ENCODE peak calls at places on chromosomes 5 and 9, in ten cellular contexts. U, P, C, K, T, F, A, O, L and Q are unnamed samples.

GRCh38 chr9:72396247-72397091 is 31.5 kb upstream of the ZFAND5 start:
- DNase-seq in C (no peak), F (peak), T (no peak), A (peak), P (no peak), L (peak), O (no peak), K (no peak), U (no peak), Q (no peak)

GRCh38 chr5:149310947-149311675 is 34.2 kb upstream of the GRPEL2 start:
- DNase-seq in A (no peak), K (no peak), F (peak), C (peak), T (no peak), P (peak), L (no peak), U (no peak), O (no peak), Q (peak)

GRCh38 chr9:99488109-99489042 is 266.3 kb downstream of the SEC61B start:
- DNase-seq in U (no peak), C (no peak), O (no peak), T (no peak), P (no peak), A (no peak), K (no peak), L (no peak), F (no peak), Q (no peak)

GRCh38 chr9:133519693-133520092 is 5.1 kb downstream of the MYMK start:
- DNase-seq in C (no peak), O (no peak), U (no peak), A (no peak), F (no peak), L (no peak), P (no peak), K (no peak), T (no peak), Q (no peak)

GRCh38 chr5:95907740-95908706 is 53.6 kb downstream of the ELL2 start:
- DNase-seq in O (no peak), K (no peak), F (no peak), T (no peak), C (no peak), U (no peak), L (no peak), P (no peak), A (no peak), Q (no peak)

GRCh38 chr9:93663877-93664548 is 87.6 kb downstream of the PHF2 start:
- DNase-seq in L (no peak), K (no peak), T (no peak), C (no peak), F (no peak), P (no peak), O (no peak), A (no peak), U (no peak), Q (no peak)

GRCh38 chr9:110047955-110048472 is 159.9 kb downstream of the C9orf152 start:
- DNase-seq in F (no peak), O (no peak), U (no peak), T (peak), C (no peak), L (no peak), K (no peak), A (no peak), P (peak), Q (peak)

GRCh38 chr5:3194684-3195083 is 400.9 kb upstream of the IRX1 start:
- DNase-seq in F (no peak), T (no peak), K (no peak), C (no peak), P (no peak), L (no peak), U (no peak), O (no peak), A (no peak), Q (no peak)

GRCh38 chr5:56740000-56740399 is 75.3 kb upstream of the MAP3K1 start:
- DNase-seq in L (no peak), T (no peak), K (no peak), F (no peak), C (no peak), A (no peak), P (no peak), O (no peak), U (no peak), Q (peak)

GRCh38 chr9:757246-757881 is 84.1 kb upstream of the DMRT1 start:
- DNase-seq in U (peak), F (peak), T (no peak), K (peak), A (peak), O (peak), C (no peak), P (peak), L (no peak), Q (peak)

GRCh38 chr9:93808115-93809029 is 146.8 kb downstream of the BARX1 start:
- DNase-seq in L (no peak), U (no peak), C (no peak), F (no peak), O (no peak), P (no peak), A (no peak), K (no peak), T (no peak), Q (no peak)

GRCh38 chr5:96232602-96233001 is 200.4 kb downstream of the PCSK1 start:
- DNase-seq in A (no peak), O (no peak), P (no peak), U (no peak), F (no peak), C (no peak), K (no peak), T (no peak), L (no peak), Q (no peak)

GRCh38 chr5:37014321-37014720 is 137.8 kb downstream of the NIPBL start:
- DNase-seq in A (no peak), K (no peak), T (no peak), L (no peak), O (no peak), U (no peak), C (no peak), P (no peak), F (no peak), Q (no peak)

GRCh38 chr5:172412724-172413260 is 41.5 kb downstream of the SH3PXD2B start:
- DNase-seq in O (no peak), C (peak), L (peak), F (peak), T (no peak), K (no peak), U (no peak), P (peak), A (peak), Q (peak)

GRCh38 chr5:2701592-2701991 is 49.9 kb downstream of the IRX2 start:
- DNase-seq in L (no peak), F (no peak), T (no peak), O (no peak), U (no peak), K (no peak), A (no peak), C (no peak), P (no peak), Q (no peak)

GRCh38 chr9:31394040-31394473 is 990.4 kb upstream of the ACO1 start:
- DNase-seq in O (no peak), T (no peak), F (no peak), A (peak), K (no peak), P (no peak), L (no peak), U (no peak), C (peak), Q (peak)

GRCh38 chr5:137281201-137281600 is 217.9 kb downstream of the SPOCK1 start:
- DNase-seq in T (no peak), P (no peak), L (no peak), F (no peak), A (no peak), U (no peak), K (no peak), C (no peak), O (no peak), Q (no peak)

GRCh38 chr9:117444466-117444865 is 29.6 kb upstream of the ASTN2 start:
- DNase-seq in L (no peak), K (no peak), T (no peak), C (no peak), A (no peak), U (no peak), F (no peak), P (no peak), O (no peak), Q (no peak)

GRCh38 chr5:60698316-60698715 is 1.6 kb downstream of the DEPDC1B start:
- DNase-seq in K (no peak), P (no peak), T (no peak), U (no peak), F (peak), L (no peak), C (no peak), O (no peak), A (no peak), Q (no peak)

GRCh38 chr5:107770051-107770450 is 99.3 kb upstream of the EFNA5 start:
- DNase-seq in F (no peak), O (no peak), T (no peak), A (no peak), P (no peak), U (no peak), K (no peak), C (no peak), L (no peak), Q (no peak)

GRCh38 chr9:31519011-31519410 is 865.4 kb upstream of the ACO1 start:
- DNase-seq in P (no peak), L (no peak), U (no peak), T (no peak), O (no peak), F (no peak), A (no peak), C (no peak), K (peak), Q (no peak)

GRCh38 chr5:68673451-68674180 is 420.2 kb upstream of the SLC30A5 start:
- DNase-seq in C (no peak), T (no peak), K (no peak), P (no peak), F (no peak), U (no peak), O (no peak), A (no peak), L (no peak), Q (no peak)

GRCh38 chr5:176364765-176365662 is at the start of gene ARL10:
- DNase-seq in C (no peak), U (no peak), O (no peak), P (peak), L (no peak), F (no peak), A (peak), K (peak), T (peak), Q (peak)

GRCh38 chr5:39475055-39475454 is 50.3 kb upstream of the DAB2 start:
- DNase-seq in O (no peak), K (no peak), P (no peak), F (no peak), T (no peak), C (no peak), U (no peak), L (no peak), A (no peak), Q (no peak)

GRCh38 chr5:109630109-109630508 is 59.6 kb upstream of the MAN2A1 start:
- DNase-seq in T (no peak), O (no peak), F (no peak), P (no peak), L (no peak), A (no peak), U (peak), K (no peak), C (no peak), Q (no peak)

GRCh38 chr9:113990975-113991471 is 87.1 kb downstream of the AMBP start:
- DNase-seq in P (no peak), A (no peak), O (no peak), F (no peak), C (no peak), U (no peak), T (no peak), K (no peak), L (no peak), Q (no peak)

GRCh38 chr5:179699640-179700298 is 1.0 kb downstream of the CANX start:
- DNase-seq in O (peak), U (no peak), P (peak), L (no peak), C (no peak), K (peak), T (no peak), A (no peak), F (peak), Q (peak)

GRCh38 chr9:114218264-114219120 is 63.2 kb downstream of the COL27A1 start:
- DNase-seq in P (no peak), U (no peak), A (no peak), T (no peak), L (no peak), K (no peak), O (no peak), F (peak), C (no peak), Q (peak)

GRCh38 chr5:83760579-83760978 is 39.9 kb upstream of the HAPLN1 start:
- DNase-seq in O (no peak), F (no peak), A (no peak), T (no peak), P (no peak), U (no peak), C (no peak), K (no peak), L (no peak), Q (no peak)